ENCODE peak calls at places on chromosome 12, in eight cellular contexts. R is NCI-H774; O is stimulated activated naive CD4-positive, alpha-beta T cell; Z is AG04449; X is activated CD4-positive, CD25-positive, alpha-beta regulatory T cell treated with anti-CD3 and anti-CD28 coated beads, Interleukin-2, amount 50 U/mL, for 16 hours; J is colonic mucosa; S is heart right ventricle; Q is neural crest cell. C is an unnamed sample.

GRCh38 chr12:7907009-7907408 is 29.0 kb downstream of the SLC2A3 start:
- DNase-seq in R (no peak), O (no peak), Z (no peak), X (no peak), J (peak), S (peak), Q (peak), C (peak)

GRCh38 chr12:31016057-31016456 is 57.6 kb upstream of the DDX11 start:
- DNase-seq in R (no peak), O (no peak), Z (no peak), X (no peak), J (no peak), S (no peak), Q (no peak), C (no peak)

GRCh38 chr12:6960291-6961277 is 9.4 kb downstream of the PTPN6 start:
- DNase-seq in R (no peak), O (no peak), Z (no peak), X (no peak), J (peak), S (no peak), Q (no peak), C (no peak)

GRCh38 chr12:32822344-32822743 is 66.6 kb upstream of the YARS2 start:
- DNase-seq in R (no peak), O (no peak), Z (no peak), X (no peak), J (no peak), S (no peak), Q (no peak), C (no peak)

GRCh38 chr12:24822121-24822899 is 126.6 kb downstream of the BCAT1 start:
- DNase-seq in R (no peak), O (no peak), Z (peak), X (no peak), J (no peak), S (no peak), Q (no peak), C (no peak)

GRCh38 chr12:109130755-109131521 is 14.6 kb downstream of the ACACB start:
- DNase-seq in R (no peak), O (no peak), Z (no peak), X (no peak), J (no peak), S (peak), Q (no peak), C (peak)

GRCh38 chr12:62950317-62950716 is 15.4 kb upstream of the PPM1H start:
- DNase-seq in R (no peak), O (no peak), Z (no peak), X (no peak), J (no peak), S (no peak), Q (no peak), C (no peak)

GRCh38 chr12:10904686-10905085 is 4.7 kb downstream of the TAS2R13 start:
- DNase-seq in R (no peak), O (no peak), Z (no peak), X (no peak), J (no peak), S (no peak), Q (no peak), C (no peak)

GRCh38 chr12:53097207-53097563 is 282 bp upstream of the IGFBP6 start:
- DNase-seq in R (no peak), O (no peak), Z (no peak), X (no peak), J (no peak), S (no peak), Q (no peak), C (no peak)

GRCh38 chr12:55699471-55700055 is 8.1 kb downstream of the ITGA7 start:
- DNase-seq in R (no peak), O (no peak), Z (no peak), X (no peak), J (no peak), S (no peak), Q (no peak), C (no peak)

GRCh38 chr12:1890119-1890703 is 28.2 kb downstream of the CACNA2D4 start:
- DNase-seq in R (no peak), O (no peak), Z (no peak), X (no peak), J (no peak), S (no peak), Q (no peak), C (no peak)

GRCh38 chr12:32290411-32290810 is 108.9 kb upstream of the FGD4 start:
- DNase-seq in R (no peak), O (no peak), Z (no peak), X (no peak), J (no peak), S (no peak), Q (no peak), C (no peak)

C was measured in NCI-H526.